ENCODE peak calls at places on chromosomes 1 and 21, in five cellular contexts. W is transverse colon; V is naive thymus-derived CD8-positive, alpha-beta T cell; X is NCI-H774; S is activated effector memory CD4-positive, alpha-beta T cell treated with Interleukin-2 at 50 U/mL for 16 hours. L is an unnamed sample.

GRCh38 chr1:151893176-151893924 is 16.0 kb downstream of the THEM4 start:
- DNase-seq in W (no peak), V (no peak), X (no peak), S (no peak), L (no peak)

GRCh38 chr21:45032977-45033705 is 41.2 kb upstream of the ADARB1 start:
- DNase-seq in W (no peak), V (no peak), X (no peak), S (no peak), L (peak)

GRCh38 chr1:106222415-106222814 is 834.1 kb upstream of the PRMT6 start:
- DNase-seq in W (no peak), V (no peak), X (no peak), S (no peak), L (no peak)

GRCh38 chr1:213987876-213988638 is at the start of gene PROX1:
- DNase-seq in W (peak), V (peak), X (peak), S (peak), L (peak)

GRCh38 chr1:154845879-154846278 is 24.2 kb downstream of the KCNN3 start:
- DNase-seq in W (no peak), V (no peak), X (no peak), S (no peak), L (no peak)

GRCh38 chr1:6056549-6056948 is 10.9 kb downstream of the KCNAB2 start:
- DNase-seq in W (no peak), V (no peak), X (no peak), S (no peak), L (no peak)

GRCh38 chr1:191690931-191691330 is 467.3 kb upstream of the RGS18 start:
- DNase-seq in W (no peak), V (no peak), X (no peak), S (no peak), L (no peak)

GRCh38 chr21:46082638-46083270 is 15.2 kb upstream of the COL6A2 start:
- DNase-seq in W (no peak), V (no peak), X (no peak), S (no peak), L (peak)

GRCh38 chr1:26828352-26829093 is 2.0 kb downstream of the ZDHHC18 start:
- DNase-seq in W (peak), V (no peak), X (no peak), S (no peak), L (peak)

GRCh38 chr1:36737767-36738166 is 255.1 kb upstream of the CSF3R start:
- DNase-seq in W (no peak), V (no peak), X (no peak), S (no peak), L (no peak)

GRCh38 chr1:229024528-229025119 is 246.3 kb upstream of the RAB4A start:
- DNase-seq in W (peak), V (no peak), X (no peak), S (no peak), L (no peak)

GRCh38 chr1:231216515-231216914 is 24.5 kb upstream of the GNPAT start:
- DNase-seq in W (peak), V (no peak), X (no peak), S (no peak), L (no peak)

GRCh38 chr21:34526618-34527290 is 14.7 kb upstream of the KCNE1 start:
- DNase-seq in W (peak), V (no peak), X (peak), S (no peak), L (peak)

GRCh38 chr1:96772349-96772748 is 50.8 kb downstream of the PTBP2 start:
- DNase-seq in W (no peak), V (no peak), X (no peak), S (no peak), L (no peak)

GRCh38 chr1:226349801-226350503 is 41.0 kb upstream of the LIN9 start:
- DNase-seq in W (no peak), V (no peak), X (no peak), S (no peak), L (no peak)

GRCh38 chr1:33818071-33818470 is 45.8 kb upstream of the HMGB4 start:
- DNase-seq in W (no peak), V (no peak), X (peak), S (no peak), L (no peak)

GRCh38 chr1:46558966-46559365 is 7.5 kb upstream of the KNCN start:
- DNase-seq in W (no peak), V (no peak), X (no peak), S (no peak), L (no peak)

GRCh38 chr1:209590405-209590804 is 6.9 kb downstream of the CAMK1G start:
- DNase-seq in W (no peak), V (no peak), X (no peak), S (no peak), L (no peak)

GRCh38 chr1:53406551-53407235 is 52.5 kb upstream of the DMRTB1 start:
- DNase-seq in W (no peak), V (no peak), X (no peak), S (no peak), L (no peak)

GRCh38 chr1:19311931-19312781 is at the start of the genes AKR7A2 and SLC66A1:
- DNase-seq in W (peak), V (peak), X (peak), S (peak), L (peak)

GRCh38 chr1:62181531-62181930 is 13.1 kb upstream of the L1TD1 start:
- DNase-seq in W (no peak), V (no peak), X (no peak), S (no peak), L (no peak)

GRCh38 chr1:203506821-203507220 is 12.9 kb downstream of the OPTC start:
- DNase-seq in W (no peak), V (no peak), X (no peak), S (no peak), L (no peak)

L was measured in right lobe of liver.